ENCODE peak calls at places on chromosomes 11 and 22, in eight cellular contexts. One of them, this sample, is unnamed.

GRCh38 chr11:1346669-1347390 is 37.4 kb upstream of the TOLLIP start:
- DNase-seq in A549: no peak
- DNase-seq in endothelial cell of umbilical vein: no peak
- DNase-seq in cardiac muscle cell: no peak
- DNase-seq in aorta: no peak
- DNase-seq in adrenal gland: no peak
- DNase-seq in heart right ventricle: no peak
- DNase-seq in right lobe of liver: no peak
- DNase-seq in this sample: no peak

GRCh38 chr11:2304156-2305139 is 2.6 kb downstream of the TSPAN32 start:
- DNase-seq in A549: no peak
- DNase-seq in endothelial cell of umbilical vein: no peak
- DNase-seq in cardiac muscle cell: no peak
- DNase-seq in aorta: peak; percentile 52
- DNase-seq in adrenal gland: peak; percentile 15
- DNase-seq in heart right ventricle: no peak
- DNase-seq in right lobe of liver: no peak
- DNase-seq in this sample: no peak

GRCh38 chr22:49768961-49769690 is 58.5 kb downstream of the BRD1 start:
- DNase-seq in A549: no peak
- DNase-seq in endothelial cell of umbilical vein: no peak
- DNase-seq in cardiac muscle cell: no peak
- DNase-seq in aorta: peak; percentile 68
- DNase-seq in adrenal gland: no peak
- DNase-seq in heart right ventricle: no peak
- DNase-seq in right lobe of liver: peak; percentile 30
- DNase-seq in this sample: no peak

GRCh38 chr11:75150879-75151278 is at the start of gene SLCO2B1:
- DNase-seq in A549: no peak
- DNase-seq in endothelial cell of umbilical vein: no peak
- DNase-seq in cardiac muscle cell: no peak
- DNase-seq in aorta: no peak
- DNase-seq in adrenal gland: no peak
- DNase-seq in heart right ventricle: no peak
- DNase-seq in right lobe of liver: no peak
- DNase-seq in this sample: no peak

GRCh38 chr22:23849009-23850006 is 8.4 kb upstream of the SLC2A11 start:
- DNase-seq in A549: peak; percentile 55
- DNase-seq in endothelial cell of umbilical vein: peak; percentile 74
- DNase-seq in cardiac muscle cell: peak; percentile 85
- DNase-seq in aorta: peak; percentile 96
- DNase-seq in adrenal gland: peak; percentile 84
- DNase-seq in heart right ventricle: peak; percentile 89
- DNase-seq in right lobe of liver: peak; percentile 84
- DNase-seq in this sample: peak; percentile 86

GRCh38 chr11:18243783-18244362 is 4.6 kb downstream of the SAA2 start:
- DNase-seq in A549: peak; percentile 80
- DNase-seq in endothelial cell of umbilical vein: peak; percentile 65
- DNase-seq in cardiac muscle cell: peak; percentile 84
- DNase-seq in aorta: no peak
- DNase-seq in adrenal gland: peak; percentile 55
- DNase-seq in heart right ventricle: no peak
- DNase-seq in right lobe of liver: no peak
- DNase-seq in this sample: peak; percentile 58

GRCh38 chr11:115672412-115672811 is 168.2 kb upstream of the CADM1 start:
- DNase-seq in A549: no peak
- DNase-seq in endothelial cell of umbilical vein: no peak
- DNase-seq in cardiac muscle cell: no peak
- DNase-seq in aorta: no peak
- DNase-seq in adrenal gland: no peak
- DNase-seq in heart right ventricle: no peak
- DNase-seq in right lobe of liver: no peak
- DNase-seq in this sample: no peak

GRCh38 chr22:38456841-38457699 is 2.1 kb upstream of the KCNJ4 start:
- DNase-seq in A549: no peak
- DNase-seq in endothelial cell of umbilical vein: no peak
- DNase-seq in cardiac muscle cell: no peak
- DNase-seq in aorta: no peak
- DNase-seq in adrenal gland: peak; percentile 43
- DNase-seq in heart right ventricle: no peak
- DNase-seq in right lobe of liver: no peak
- DNase-seq in this sample: no peak

DNA sequence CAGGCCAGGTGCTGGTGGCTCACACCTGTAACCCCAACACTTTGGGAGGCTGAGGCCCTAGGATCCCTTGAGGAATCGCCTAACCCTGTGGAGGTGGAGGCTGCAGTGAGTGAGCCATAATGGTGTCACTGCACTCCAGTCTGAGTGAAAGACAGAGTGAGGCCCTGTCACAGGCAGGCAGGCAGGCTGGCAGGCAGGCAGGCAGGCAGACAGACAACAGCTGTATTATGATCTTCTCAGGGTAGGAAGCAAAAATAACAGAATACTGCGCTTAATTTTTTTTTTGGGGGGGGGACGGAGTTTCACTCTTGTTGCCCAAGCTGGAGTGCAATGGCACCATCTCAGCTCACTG is 3901.6 kb upstream of the OR11H1 start:
- DNase-seq in A549: no peak
- DNase-seq in endothelial cell of umbilical vein: no peak
- DNase-seq in cardiac muscle cell: no peak
- DNase-seq in aorta: no peak
- DNase-seq in adrenal gland: no peak
- DNase-seq in heart right ventricle: no peak
- DNase-seq in right lobe of liver: no peak
- DNase-seq in this sample: no peak
- H3K9me3 ChIP-seq in A549: peaks cover 14% of the 10 kb centered on the region
- H3K9me3 ChIP-seq in endothelial cell of umbilical vein: peaks cover 26% of the 10 kb centered on the region
- H3K9me3 ChIP-seq in cardiac muscle cell: peaks cover 23% of the 10 kb centered on the region
- H3K9me3 ChIP-seq in aorta: no peaks in the 10 kb centered on the region
- H3K9me3 ChIP-seq in adrenal gland: no peaks in the 10 kb centered on the region
- H3K9me3 ChIP-seq in heart right ventricle: peaks cover 18% of the 10 kb centered on the region
- H3K9me3 ChIP-seq in right lobe of liver: no peaks in the 10 kb centered on the region
- H3K9me3 ChIP-seq in this sample: peaks cover 48% of the 10 kb centered on the region

DNA sequence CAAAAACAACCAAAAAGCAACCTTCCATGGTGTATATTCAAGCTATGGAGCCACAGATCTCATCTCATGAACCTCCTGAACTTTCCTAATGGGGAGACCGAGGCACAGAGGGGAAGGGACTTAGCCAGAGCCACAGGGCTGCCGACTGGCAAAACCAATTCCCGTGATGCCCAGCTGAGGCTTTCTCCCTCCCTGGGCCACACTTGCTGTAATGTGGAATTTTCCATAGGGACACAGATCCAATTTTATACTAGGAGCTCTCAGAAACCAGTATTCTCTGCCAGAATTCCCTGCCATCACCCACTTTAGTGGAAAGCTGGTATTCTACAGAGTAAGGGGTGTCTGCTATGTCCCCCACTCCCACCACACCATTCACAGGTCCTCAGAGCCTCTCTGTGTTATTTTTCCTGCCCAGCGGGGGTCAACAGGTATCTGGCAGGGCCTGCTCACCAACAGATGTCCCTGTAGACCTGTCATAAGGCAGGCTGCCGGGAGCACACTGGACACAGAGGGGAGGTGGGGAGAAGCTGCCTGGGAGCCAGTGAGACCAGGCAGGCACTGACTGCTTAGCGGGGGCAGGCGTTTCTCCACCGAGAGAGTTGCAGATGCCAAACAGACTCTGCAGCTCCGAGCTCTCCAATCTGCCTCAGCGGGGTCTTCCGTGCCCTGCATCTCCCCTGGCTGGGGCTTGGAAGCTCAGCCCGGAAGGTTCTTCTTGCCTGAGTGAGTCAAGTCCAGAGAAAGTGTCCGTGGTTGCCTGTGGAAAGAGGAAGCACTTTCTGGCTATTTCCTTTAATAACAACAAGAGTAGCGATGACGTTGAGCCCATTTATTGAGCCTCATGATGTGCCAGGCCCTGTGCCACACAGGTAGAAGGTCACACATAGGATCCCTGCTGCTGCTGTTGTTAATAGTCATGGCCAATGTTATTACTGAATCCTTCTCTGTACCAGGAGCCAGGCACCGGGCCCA is 26.3 kb downstream of the RPS6KA4 start:
- DNase-seq in A549: no peak
- DNase-seq in endothelial cell of umbilical vein: no peak
- DNase-seq in cardiac muscle cell: peak; percentile 48
- DNase-seq in aorta: no peak
- DNase-seq in adrenal gland: no peak
- DNase-seq in heart right ventricle: no peak
- DNase-seq in right lobe of liver: no peak
- DNase-seq in this sample: no peak
- H3K4me3 ChIP-seq in A549: no peak overlapping the region
- H3K4me3 ChIP-seq in endothelial cell of umbilical vein: no peak overlapping the region
- H3K4me3 ChIP-seq in cardiac muscle cell: no peak overlapping the region
- H3K4me3 ChIP-seq in aorta: no peak overlapping the region
- H3K4me3 ChIP-seq in adrenal gland: no peak overlapping the region
- H3K4me3 ChIP-seq in heart right ventricle: no peak overlapping the region
- H3K4me3 ChIP-seq in right lobe of liver: no peak overlapping the region
- H3K4me3 ChIP-seq in this sample: no peak overlapping the region

GRCh38 chr22:47297261-47298016 is 535.0 kb downstream of the TBC1D22A start:
- DNase-seq in A549: no peak
- DNase-seq in endothelial cell of umbilical vein: no peak
- DNase-seq in cardiac muscle cell: no peak
- DNase-seq in aorta: peak; percentile 57
- DNase-seq in adrenal gland: no peak
- DNase-seq in heart right ventricle: no peak
- DNase-seq in right lobe of liver: no peak
- DNase-seq in this sample: no peak

GRCh38 chr22:47296405-47297260 is 534.2 kb downstream of the TBC1D22A start:
- DNase-seq in A549: no peak
- DNase-seq in endothelial cell of umbilical vein: no peak
- DNase-seq in cardiac muscle cell: no peak
- DNase-seq in aorta: no peak
- DNase-seq in adrenal gland: no peak
- DNase-seq in heart right ventricle: no peak
- DNase-seq in right lobe of liver: no peak
- DNase-seq in this sample: no peak

GRCh38 chr22:47299211-47299878 is 536.9 kb downstream of the TBC1D22A start:
- DNase-seq in A549: no peak
- DNase-seq in endothelial cell of umbilical vein: no peak
- DNase-seq in cardiac muscle cell: no peak
- DNase-seq in aorta: peak; percentile 53
- DNase-seq in adrenal gland: no peak
- DNase-seq in heart right ventricle: no peak
- DNase-seq in right lobe of liver: no peak
- DNase-seq in this sample: no peak

GRCh38 chr22:47299879-47300697 is 537.6 kb downstream of the TBC1D22A start:
- DNase-seq in A549: no peak
- DNase-seq in endothelial cell of umbilical vein: no peak
- DNase-seq in cardiac muscle cell: no peak
- DNase-seq in aorta: peak; percentile 38
- DNase-seq in adrenal gland: no peak
- DNase-seq in heart right ventricle: no peak
- DNase-seq in right lobe of liver: no peak
- DNase-seq in this sample: no peak

DNA sequence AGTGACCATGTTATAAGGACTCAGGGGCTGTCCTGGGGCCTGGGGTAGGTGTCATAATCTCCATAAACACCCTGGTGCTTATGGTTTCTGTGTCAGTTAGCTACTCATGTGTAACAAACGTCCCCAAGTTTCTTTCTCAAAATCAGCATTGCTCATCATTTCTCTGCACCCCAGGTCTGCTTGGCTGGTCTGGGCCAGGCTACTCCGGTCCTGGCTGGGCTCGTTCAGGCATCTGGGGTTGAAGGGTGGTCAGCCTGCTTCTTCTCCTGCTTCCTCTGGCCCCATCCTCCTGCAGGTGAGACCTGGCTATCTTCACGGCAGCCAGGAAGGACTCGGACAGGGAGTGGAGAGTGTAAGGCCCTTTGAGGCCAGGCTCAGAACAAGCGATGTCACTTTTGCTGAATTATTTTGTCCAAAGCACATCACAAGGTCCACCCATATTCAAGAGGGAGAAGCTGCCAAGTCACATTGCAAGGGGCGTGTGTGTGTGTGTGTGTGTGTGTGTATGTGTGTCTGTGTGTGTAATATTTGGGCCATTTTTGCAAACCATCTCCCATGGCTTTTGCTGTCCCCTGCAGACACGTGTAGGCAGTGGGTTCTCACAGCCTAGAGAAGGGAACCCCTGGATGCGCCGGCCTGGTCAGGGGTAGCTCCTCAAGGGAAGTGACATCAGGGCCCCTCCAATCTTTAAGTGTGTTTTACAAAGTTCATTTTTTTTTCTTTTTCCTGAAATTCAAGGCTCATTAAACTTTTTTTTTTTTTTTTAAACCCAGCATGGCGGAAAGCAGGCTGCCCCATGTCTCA is 535.8 kb downstream of the TBC1D22A start:
- DNase-seq in A549: no peak
- DNase-seq in endothelial cell of umbilical vein: no peak
- DNase-seq in cardiac muscle cell: no peak
- DNase-seq in aorta: peak; percentile 44
- DNase-seq in adrenal gland: no peak
- DNase-seq in heart right ventricle: no peak
- DNase-seq in right lobe of liver: no peak
- DNase-seq in this sample: no peak
- H3K9me3 ChIP-seq in A549: no peaks in the 10 kb centered on the region
- H3K9me3 ChIP-seq in endothelial cell of umbilical vein: no peaks in the 10 kb centered on the region
- H3K9me3 ChIP-seq in cardiac muscle cell: no peaks in the 10 kb centered on the region
- H3K9me3 ChIP-seq in aorta: no peaks in the 10 kb centered on the region
- H3K9me3 ChIP-seq in adrenal gland: no peaks in the 10 kb centered on the region
- H3K9me3 ChIP-seq in heart right ventricle: no peaks in the 10 kb centered on the region
- H3K9me3 ChIP-seq in right lobe of liver: no peaks in the 10 kb centered on the region
- H3K9me3 ChIP-seq in this sample: no peaks in the 10 kb centered on the region

GRCh38 chr11:86066606-86067229 is 2.2 kb downstream of the PICALM start:
- DNase-seq in A549: no peak
- DNase-seq in endothelial cell of umbilical vein: peak; percentile 36
- DNase-seq in cardiac muscle cell: no peak
- DNase-seq in aorta: no peak
- DNase-seq in adrenal gland: no peak
- DNase-seq in heart right ventricle: no peak
- DNase-seq in right lobe of liver: no peak
- DNase-seq in this sample: no peak

GRCh38 chr11:86062719-86063118 is 6.2 kb downstream of the PICALM start:
- DNase-seq in A549: no peak
- DNase-seq in endothelial cell of umbilical vein: peak; percentile 52
- DNase-seq in cardiac muscle cell: no peak
- DNase-seq in aorta: no peak
- DNase-seq in adrenal gland: no peak
- DNase-seq in heart right ventricle: no peak
- DNase-seq in right lobe of liver: no peak
- DNase-seq in this sample: no peak

GRCh38 chr11:86063536-86063935 is 5.3 kb downstream of the PICALM start:
- DNase-seq in A549: no peak
- DNase-seq in endothelial cell of umbilical vein: peak; percentile 45
- DNase-seq in cardiac muscle cell: no peak
- DNase-seq in aorta: no peak
- DNase-seq in adrenal gland: no peak
- DNase-seq in heart right ventricle: no peak
- DNase-seq in right lobe of liver: no peak
- DNase-seq in this sample: no peak

GRCh38 chr11:86066033-86066432 is 2.9 kb downstream of the PICALM start:
- DNase-seq in A549: no peak
- DNase-seq in endothelial cell of umbilical vein: peak; percentile 23
- DNase-seq in cardiac muscle cell: no peak
- DNase-seq in aorta: no peak
- DNase-seq in adrenal gland: no peak
- DNase-seq in heart right ventricle: no peak
- DNase-seq in right lobe of liver: no peak
- DNase-seq in this sample: no peak

DNA sequence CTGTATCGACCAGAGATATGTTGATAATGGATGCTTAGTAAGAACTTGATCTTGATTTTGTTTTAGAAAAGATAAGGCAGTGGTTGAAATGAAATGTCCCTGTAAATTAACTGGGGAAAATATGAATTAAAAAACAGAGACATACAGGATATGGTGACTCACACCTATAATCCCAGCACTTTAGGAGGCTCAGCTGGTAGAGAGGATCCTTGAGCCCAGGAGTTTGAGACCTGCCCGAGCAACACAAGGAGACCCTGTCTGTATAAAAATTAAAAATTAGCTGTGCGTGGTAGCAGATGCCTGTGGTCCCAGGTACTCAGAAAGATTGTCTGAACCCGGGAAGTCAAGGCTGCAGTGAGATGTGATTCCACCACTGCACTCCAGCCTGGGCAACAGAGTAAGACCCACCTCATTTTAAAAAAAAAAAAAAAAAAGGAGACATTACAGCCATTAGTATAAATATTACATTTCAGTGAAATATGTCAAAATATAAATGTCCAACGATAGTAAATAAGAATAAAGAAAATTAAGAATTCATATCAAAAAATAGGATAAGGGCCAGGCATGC is 4.6 kb downstream of the PICALM start:
- DNase-seq in A549: no peak
- DNase-seq in endothelial cell of umbilical vein: peak; percentile 66
- DNase-seq in cardiac muscle cell: no peak
- DNase-seq in aorta: no peak
- DNase-seq in adrenal gland: no peak
- DNase-seq in heart right ventricle: no peak
- DNase-seq in right lobe of liver: no peak
- DNase-seq in this sample: no peak
- H3K4me3 ChIP-seq in A549: no peak overlapping the region
- H3K4me3 ChIP-seq in endothelial cell of umbilical vein: no peak overlapping the region
- H3K4me3 ChIP-seq in cardiac muscle cell: no peak overlapping the region
- H3K4me3 ChIP-seq in aorta: no peak overlapping the region
- H3K4me3 ChIP-seq in adrenal gland: peak overlapping the region; percentile 84
- H3K4me3 ChIP-seq in heart right ventricle: peak overlapping the region; percentile 94
- H3K4me3 ChIP-seq in right lobe of liver: no peak overlapping the region
- H3K4me3 ChIP-seq in this sample: no peak overlapping the region